ENCODE peak calls at places on chromosomes 6 and 20, in ten cellular contexts. B is stimulated activated CD4-positive, alpha-beta T cell treated with anti-CD3 and anti-CD28 coated beads, TNF-alpha, amount 100 ng/mL, for 48 hours; G is activated CD4-positive, alpha-beta T cell treated with anti-CD3 and anti-CD28 coated beads, Interleukin-2, amount 50 U/mL, for 48 hours; D is C1 segment of cervical spinal cord; J is H9; W is HS-5; L is iris pigment epithelial cell; S is left lobe of liver; Y is activated CD4-positive, CD25-positive, alpha-beta regulatory T cell treated with anti-CD3 and anti-CD28 coated beads, Interleukin-2, amount 50 U/mL, for 16 hours; M is RWPE1. K is an unnamed sample.

GRCh38 chr20:60962367-60963045 is 289.6 kb upstream of the CDH4 start:
- DNase-seq in B (no peak), G (no peak), D (no peak), J (no peak), W (no peak), L (no peak), S (no peak), Y (no peak), M (no peak), K (no peak)

GRCh38 chr20:44412402-44413144 is 57.1 kb downstream of the HNF4A start:
- DNase-seq in B (no peak), G (no peak), D (peak), J (no peak), W (no peak), L (no peak), S (no peak), Y (no peak), M (no peak), K (no peak)

GRCh38 chr6:139436521-139437348 is 62.3 kb upstream of the CITED2 start:
- DNase-seq in B (no peak), G (no peak), D (no peak), J (no peak), W (no peak), L (peak), S (no peak), Y (no peak), M (peak), K (no peak)

GRCh38 chr6:135522975-135523692 is 25.6 kb upstream of the AHI1 start:
- DNase-seq in B (no peak), G (no peak), D (no peak), J (no peak), W (no peak), L (peak), S (no peak), Y (no peak), M (peak), K (no peak)

GRCh38 chr6:147958683-147959082 is 384.0 kb upstream of the SASH1 start:
- DNase-seq in B (no peak), G (no peak), D (peak), J (no peak), W (no peak), L (peak), S (no peak), Y (no peak), M (no peak), K (no peak)

GRCh38 chr6:42197574-42198362 is 3.0 kb upstream of the GUCA1B start:
- DNase-seq in B (no peak), G (no peak), D (no peak), J (no peak), W (peak), L (peak), S (no peak), Y (no peak), M (no peak), K (no peak)

GRCh38 chr6:89009624-89010059 is 46.2 kb upstream of the RNGTT start:
- DNase-seq in B (no peak), G (no peak), D (no peak), J (no peak), W (no peak), L (no peak), S (no peak), Y (no peak), M (no peak), K (no peak)

GRCh38 chr6:169045486-169045885 is 208.2 kb downstream of the THBS2 start:
- DNase-seq in B (no peak), G (no peak), D (peak), J (no peak), W (no peak), L (no peak), S (no peak), Y (no peak), M (no peak), K (no peak)

GRCh38 chr6:168156742-168157265 is 77.8 kb upstream of the FRMD1 start:
- DNase-seq in B (no peak), G (no peak), D (no peak), J (peak), W (no peak), L (no peak), S (no peak), Y (no peak), M (no peak), K (no peak)

GRCh38 chr6:19380287-19380686 is 456.9 kb upstream of the ID4 start:
- DNase-seq in B (no peak), G (no peak), D (no peak), J (no peak), W (peak), L (peak), S (no peak), Y (no peak), M (peak), K (no peak)

GRCh38 chr6:76789580-76789979 is 673.7 kb downstream of the HTR1B start:
- DNase-seq in B (no peak), G (no peak), D (no peak), J (no peak), W (no peak), L (no peak), S (no peak), Y (no peak), M (no peak), K (no peak)

GRCh38 chr6:35025241-35026188 is 115.6 kb downstream of the TCP11 start:
- DNase-seq in B (no peak), G (no peak), D (no peak), J (no peak), W (no peak), L (no peak), S (no peak), Y (no peak), M (no peak), K (peak)

GRCh38 chr6:32118782-32119628 is 9.0 kb downstream of the ATF6B start:
- DNase-seq in B (peak), G (peak), D (peak), J (peak), W (no peak), L (peak), S (peak), Y (peak), M (peak), K (peak)

GRCh38 chr6:142413111-142413510 is 111.3 kb downstream of the ADGRG6 start:
- DNase-seq in B (no peak), G (no peak), D (no peak), J (no peak), W (no peak), L (peak), S (no peak), Y (no peak), M (peak), K (no peak)

GRCh38 chr20:25576783-25577530 is 8.4 kb downstream of the NINL start:
- DNase-seq in B (no peak), G (no peak), D (no peak), J (no peak), W (no peak), L (no peak), S (no peak), Y (no peak), M (no peak), K (no peak)

GRCh38 chr20:53869466-53870258 is 200.7 kb downstream of the BCAS1 start:
- DNase-seq in B (no peak), G (peak), D (no peak), J (peak), W (peak), L (peak), S (peak), Y (peak), M (peak), K (peak)

GRCh38 chr6:56798163-56798562 is 155.5 kb upstream of the DST start:
- DNase-seq in B (no peak), G (no peak), D (no peak), J (no peak), W (no peak), L (peak), S (no peak), Y (no peak), M (peak), K (no peak)